ENCODE peak calls at places on chromosomes 3 and 15, in six cellular contexts. Q is lung, F is body of pancreas, X is pancreas, B is kidney, J is PC-9. C is an unnamed sample.

GRCh38 chr15:89502867-89503595 is 6.6 kb upstream of the RHCG start:
- DNase-seq in Q (no peak), F (no peak), X (peak; percentile 26), B (no peak), J (peak; percentile 67), C (no peak)

GRCh38 chr3:13164893-13165492 is 91.8 kb upstream of the IQSEC1 start:
- DNase-seq in Q (no peak), F (no peak), X (no peak), B (peak; percentile 35), J (no peak), C (no peak)

GRCh38 chr15:51349156-51349844 is 7.8 kb downstream of the GLDN start:
- DNase-seq in Q (no peak), F (no peak), X (no peak), B (no peak), J (no peak), C (no peak)

GRCh38 chr15:76996526-76997401 is 1.8 kb downstream of the PSTPIP1 start:
- DNase-seq in Q (no peak), F (no peak), X (peak; percentile 43), B (peak; percentile 71), J (no peak), C (no peak)

GRCh38 chr3:12545473-12545791 is at the start of gene MKRN2OS:
- DNase-seq in Q (peak; percentile 41), F (peak; percentile 80), X (peak; percentile 65), B (no peak), J (peak; percentile 81), C (no peak)

GRCh38 chr3:8739757-8740508 is 6.3 kb downstream of the CAV3 start:
- DNase-seq in Q (no peak), F (no peak), X (no peak), B (peak; percentile 30), J (peak; percentile 75), C (peak; percentile 12)

GRCh38 chr3:180871901-180872300 is 40.6 kb upstream of the FXR1 start:
- DNase-seq in Q (no peak), F (no peak), X (no peak), B (no peak), J (no peak), C (no peak)

GRCh38 chr15:84929795-84930371 is 45.4 kb downstream of the SLC28A1 start:
- DNase-seq in Q (no peak), F (peak; percentile 43), X (peak; percentile 82), B (peak; percentile 90), J (peak; percentile 97), C (no peak)

GRCh38 chr15:75203017-75203907 is 1.6 kb downstream of the C15orf39 start:
- DNase-seq in Q (no peak), F (no peak), X (no peak), B (peak; percentile 77), J (no peak), C (no peak)

GRCh38 chr15:75203908-75204263 is 2.2 kb downstream of the C15orf39 start:
- DNase-seq in Q (no peak), F (no peak), X (no peak), B (no peak), J (no peak), C (peak; percentile 59)

GRCh38 chr15:75205064-75205395 is 3.3 kb downstream of the C15orf39 start:
- DNase-seq in Q (no peak), F (no peak), X (no peak), B (no peak), J (no peak), C (no peak)

GRCh38 chr15:75206006-75206405 is 4.3 kb downstream of the C15orf39 start:
- DNase-seq in Q (no peak), F (no peak), X (no peak), B (no peak), J (no peak), C (no peak)

GRCh38 chr15:75204340-75205063 is 2.8 kb downstream of the C15orf39 start:
- DNase-seq in Q (peak; percentile 93), F (peak; percentile 92), X (peak; percentile 87), B (peak; percentile 97), J (peak; percentile 93), C (peak; percentile 95)
- H3K4me3 ChIP-seq in Q (no peak overlapping the region), F (no peak overlapping the region), X (no peak overlapping the region), B (no peak overlapping the region), J (peak overlapping the region; percentile 93), C (peak overlapping the region; percentile 75)

DNA sequence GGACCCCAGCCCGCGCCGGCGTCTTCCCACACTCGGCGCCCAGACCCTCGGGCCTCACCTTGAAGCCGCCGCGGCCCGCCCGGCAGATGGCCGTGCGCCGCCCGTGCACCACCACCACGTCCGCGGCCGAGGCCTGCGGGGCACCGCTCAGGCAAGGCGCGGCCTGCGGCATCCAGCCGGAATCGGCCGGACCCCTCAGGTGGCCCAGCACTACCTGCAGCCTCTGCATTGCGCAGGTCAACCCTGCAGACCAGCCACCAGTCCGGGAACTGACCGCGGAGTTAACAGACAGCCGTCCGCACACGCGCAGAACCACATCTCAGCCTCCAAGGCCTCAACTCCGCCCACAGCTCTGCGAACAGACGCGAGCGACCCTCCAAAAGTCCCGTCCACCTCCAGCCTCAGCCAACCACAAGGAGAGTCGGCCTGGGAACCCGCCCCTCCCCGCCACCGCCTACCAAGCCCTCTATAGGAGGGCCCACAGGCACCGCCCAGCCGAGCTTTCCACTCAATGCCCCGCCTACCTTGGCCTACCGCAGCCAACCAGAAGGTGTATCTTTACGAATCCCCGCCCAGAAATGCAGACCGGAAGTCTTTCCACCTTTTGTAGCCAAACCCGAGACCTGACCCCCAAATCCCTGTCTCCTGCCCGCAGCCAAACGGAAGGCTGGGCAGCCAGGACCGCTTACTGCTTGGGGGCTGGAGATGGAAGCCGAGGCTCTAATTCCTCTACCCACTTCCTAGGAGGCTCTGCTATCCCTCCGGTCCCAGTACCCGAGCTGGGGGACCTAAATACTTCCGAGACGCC is at the start of gene ACAA1:
- DNase-seq in Q (peak; percentile 100), F (peak; percentile 100), X (peak; percentile 93), B (peak; percentile 100), J (peak; percentile 99), C (peak; percentile 99)
- TF ChIP-seq CTCF in Q (no peak), F (no peak), X (no peak), B (no peak), J (no peak), C (no peak)

GRCh38 chr3:107239703-107240102 is 137.5 kb upstream of the CCDC54 start:
- DNase-seq in Q (no peak), F (no peak), X (no peak), B (no peak), J (no peak), C (no peak)
- H3K4me3 ChIP-seq in Q (no peak overlapping the region), F (no peak overlapping the region), X (no peak overlapping the region), B (no peak overlapping the region), J (peak overlapping the region; percentile 81), C (no peak overlapping the region)

GRCh38 chr3:31531465-31531991 is 1.2 kb upstream of the STT3B start:
- DNase-seq in Q (no peak), F (no peak), X (no peak), B (no peak), J (no peak), C (peak; percentile 32)
- TF ChIP-seq CTCF in Q (no peak), F (no peak), X (no peak), B (peak; percentile 9), J (no peak), C (peak; percentile 27)

DNA sequence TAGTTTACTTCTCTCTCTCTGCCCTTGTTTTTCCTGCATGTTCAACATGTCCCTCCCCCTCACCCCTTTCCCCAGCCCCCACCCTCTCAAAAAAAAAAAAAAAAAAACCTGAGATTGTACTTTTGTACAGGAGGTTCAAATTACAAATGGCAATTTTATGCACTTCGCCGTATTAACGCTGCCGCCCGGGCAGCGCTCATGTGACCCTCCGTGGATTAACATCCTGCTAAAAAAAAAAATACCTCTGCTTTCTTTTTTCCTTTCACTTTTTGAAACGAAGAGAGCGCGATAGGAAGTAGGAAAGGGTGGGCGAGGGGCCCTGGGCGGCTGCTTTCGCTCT is 2.3 kb downstream of the NR2F2 start:
- DNase-seq in Q (no peak), F (no peak), X (no peak), B (no peak), J (no peak), C (no peak)
- H3K4me3 ChIP-seq in Q (peak overlapping the region; percentile 70), F (peak overlapping the region; percentile 62), X (peak overlapping the region; percentile 65), B (peak overlapping the region; percentile 100), J (peak overlapping the region; percentile 90), C (peak overlapping the region; percentile 26)

GRCh38 chr15:63461230-63461629 is 43.2 kb upstream of the USP3 start:
- DNase-seq in Q (no peak), F (no peak), X (no peak), B (no peak), J (no peak), C (no peak)
- TF ChIP-seq CTCF in Q (no peak), F (no peak), X (no peak), B (no peak), J (no peak), C (no peak)

DNA sequence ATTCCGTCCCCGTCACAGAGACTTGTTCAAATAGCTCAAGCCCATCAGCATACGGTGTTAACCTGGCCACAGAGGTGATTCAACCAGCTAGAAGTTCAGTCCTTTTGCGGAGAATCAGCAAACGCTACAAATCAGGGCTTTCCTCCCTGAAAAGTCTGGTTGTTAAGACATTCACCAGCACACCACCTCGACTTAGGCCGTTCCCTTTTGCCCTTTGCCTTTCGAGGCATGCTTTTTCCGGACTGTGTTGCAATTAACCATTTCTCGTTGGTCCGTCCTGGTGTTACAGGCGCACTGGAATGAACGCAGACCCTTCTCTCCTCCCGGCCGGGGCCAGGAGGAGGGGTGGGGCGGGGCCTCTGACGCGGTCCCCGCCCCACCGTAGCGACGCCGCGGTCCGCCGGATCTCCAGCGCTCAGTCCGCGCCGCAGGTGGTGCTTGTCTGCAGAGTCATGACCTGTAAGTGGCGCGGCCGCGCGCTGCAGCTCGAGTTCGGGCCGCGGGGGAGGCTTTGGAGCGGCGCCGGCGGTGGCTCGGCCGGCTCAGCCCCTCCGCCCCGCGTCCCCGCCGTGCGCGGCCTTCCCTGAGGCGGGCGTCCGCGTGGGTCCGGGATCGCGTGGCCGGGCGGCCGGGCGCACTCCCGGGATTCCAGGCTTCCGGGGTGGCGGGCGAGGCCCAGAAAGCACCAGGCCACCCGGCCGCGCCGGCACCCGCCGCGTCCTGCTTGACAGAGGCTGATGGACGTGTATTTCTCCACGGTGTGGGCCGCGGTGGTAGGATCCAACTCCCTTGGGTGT is at the start of gene NIT2:
- DNase-seq in Q (peak; percentile 82), F (peak; percentile 87), X (peak; percentile 94), B (peak; percentile 94), J (peak; percentile 87), C (peak; percentile 92)
- H3K4me3 ChIP-seq in Q (peak within 1 kb of the TSS; percentile 79), F (peak within 1 kb of the TSS; percentile 43), X (peak within 1 kb of the TSS; percentile 77), B (peak within 1 kb of the TSS; percentile 71), J (peak within 1 kb of the TSS; percentile 68), C (peak within 1 kb of the TSS; percentile 94)

GRCh38 chr15:98755138-98755537 is 106.8 kb downstream of the IGF1R start:
- DNase-seq in Q (no peak), F (no peak), X (no peak), B (no peak), J (no peak), C (no peak)

GRCh38 chr15:98760975-98761374 is 112.6 kb downstream of the IGF1R start:
- DNase-seq in Q (no peak), F (no peak), X (no peak), B (no peak), J (no peak), C (no peak)

GRCh38 chr15:98760112-98760826 is 111.9 kb downstream of the IGF1R start:
- DNase-seq in Q (peak; percentile 42), F (no peak), X (no peak), B (no peak), J (no peak), C (no peak)

GRCh38 chr15:98755781-98756180 is 107.4 kb downstream of the IGF1R start:
- DNase-seq in Q (no peak), F (no peak), X (no peak), B (no peak), J (no peak), C (no peak)

GRCh38 chr15:98758224-98758623 is 109.9 kb downstream of the IGF1R start:
- DNase-seq in Q (no peak), F (no peak), X (no peak), B (no peak), J (no peak), C (no peak)
- TF ChIP-seq CTCF in Q (no peak), F (no peak), X (no peak), B (no peak), J (no peak), C (no peak)